ENCODE peak calls at places on chromosomes 13 and 19, in four cellular contexts. G is GM12878, M is K562, A is HepG2. F is an unnamed sample.

GRCh38 chr13:33554919-33555791 is 262.8 kb upstream of the RFC3 start:
- DNase-seq in G (no peak), A (no peak), M (no peak), F (no peak)

GRCh38 chr13:44364601-44365000 is 9.0 kb upstream of the SERP2 start:
- DNase-seq in A (peak), M (no peak), G (no peak), F (no peak)

GRCh38 chr13:94369862-94370491 is 109.5 kb downstream of the DCT start:
- DNase-seq in A (no peak), M (no peak), G (no peak), F (no peak)

GRCh38 chr13:112651750-112652511 is 37.9 kb upstream of the ATP11A start:
- DNase-seq in M (no peak), G (no peak), A (no peak), F (no peak)

GRCh38 chr13:45623516-45624090 is 8.1 kb upstream of the ERICH6B start:
- DNase-seq in A (peak), M (peak), G (peak), F (no peak)

GRCh38 chr13:110448677-110449076 is 112.8 kb downstream of the RAB20 start:
- DNase-seq in G (no peak), M (no peak), A (no peak), F (no peak)

GRCh38 chr19:21210037-21210621 is 68.3 kb downstream of the ZNF431 start:
- DNase-seq in A (peak), M (no peak), G (no peak), F (no peak)

GRCh38 chr13:110529522-110530311 is 31.8 kb downstream of the RAB20 start:
- DNase-seq in G (no peak), A (no peak), M (no peak), F (no peak)

GRCh38 chr13:113474179-113474578 is 16.3 kb downstream of the DCUN1D2 start:
- DNase-seq in M (no peak), G (no peak), A (no peak), F (no peak)

GRCh38 chr19:55390461-55390880 is 4.7 kb downstream of the RPL28 start:
- DNase-seq in A (no peak), G (no peak), M (peak), F (no peak)

GRCh38 chr19:16976471-16976870 is 50.1 kb downstream of the CPAMD8 start:
- DNase-seq in M (no peak), G (no peak), A (no peak), F (no peak)

GRCh38 chr13:50584856-50585580 is 258.5 kb downstream of the DLEU7 start:
- DNase-seq in A (no peak), M (no peak), G (no peak), F (no peak)

GRCh38 chr19:13850910-13851753 is 25.8 kb upstream of the NANOS3 start:
- DNase-seq in A (peak), M (peak), G (no peak), F (no peak)

GRCh38 chr19:30148039-30148438 is 206.0 kb downstream of the URI1 start:
- DNase-seq in M (no peak), G (no peak), A (peak), F (no peak)

GRCh38 chr19:30145467-30145866 is 203.4 kb downstream of the URI1 start:
- DNase-seq in G (no peak), A (no peak), M (no peak), F (no peak)

GRCh38 chr19:30144794-30145193 is 202.8 kb downstream of the URI1 start:
- DNase-seq in G (no peak), M (no peak), A (no peak), F (no peak)

GRCh38 chr19:30146346-30146745 is 204.3 kb downstream of the URI1 start:
- DNase-seq in G (no peak), M (no peak), A (no peak), F (no peak)

GRCh38 chr19:30144242-30144758 is 202.3 kb downstream of the URI1 start:
- DNase-seq in M (no peak), A (no peak), G (no peak), F (no peak)
- TF ChIP-seq CBFB in M (no peak), A (no peak), G (no peak), F (no peak)

GRCh38 chr19:46975918-46976782 is 43.5 kb upstream of the NPAS1 start:
- DNase-seq in G (no peak), M (no peak), A (peak), F (peak)
- TF ChIP-seq CBFB in G (no peak), M (no peak), A (no peak), F (no peak)

DNA sequence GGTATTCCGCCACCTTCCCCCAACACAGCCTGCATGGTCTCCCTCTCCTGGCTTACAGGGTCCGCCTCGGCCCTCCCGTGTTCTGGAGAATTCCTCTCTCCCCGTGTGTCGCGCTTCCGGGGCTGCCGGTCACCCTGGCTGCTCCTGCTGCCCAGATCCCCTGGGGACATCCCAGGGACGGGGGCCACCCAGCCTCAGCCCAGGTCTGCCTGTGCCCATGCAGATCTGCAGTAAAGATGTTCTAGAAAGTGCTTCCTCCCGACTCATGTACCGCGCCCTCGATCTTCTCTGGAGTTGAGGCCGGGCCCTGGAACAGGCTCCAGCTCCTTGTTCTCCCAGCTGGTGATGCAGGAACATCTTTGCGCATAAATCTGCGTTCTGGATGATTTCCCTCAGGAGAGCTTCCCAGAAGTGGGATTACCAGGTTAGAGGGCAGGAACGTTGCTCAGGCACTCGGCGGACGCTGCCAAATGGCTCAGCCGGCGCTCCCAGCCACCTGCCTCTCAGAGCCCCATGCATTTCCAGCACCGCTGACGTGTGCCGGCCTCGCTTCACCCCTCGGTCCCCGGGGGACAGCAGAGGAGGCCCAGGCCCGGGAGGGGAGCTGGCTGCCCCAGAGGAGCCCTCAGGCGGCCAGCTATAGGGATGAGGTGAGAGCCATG is 42.4 kb downstream of the CRTC1 start:
- DNase-seq in M (no peak), G (no peak), A (no peak), F (no peak)
- TF ChIP-seq CBFB in M (no peak), G (no peak), A (no peak), F (no peak)

DNA sequence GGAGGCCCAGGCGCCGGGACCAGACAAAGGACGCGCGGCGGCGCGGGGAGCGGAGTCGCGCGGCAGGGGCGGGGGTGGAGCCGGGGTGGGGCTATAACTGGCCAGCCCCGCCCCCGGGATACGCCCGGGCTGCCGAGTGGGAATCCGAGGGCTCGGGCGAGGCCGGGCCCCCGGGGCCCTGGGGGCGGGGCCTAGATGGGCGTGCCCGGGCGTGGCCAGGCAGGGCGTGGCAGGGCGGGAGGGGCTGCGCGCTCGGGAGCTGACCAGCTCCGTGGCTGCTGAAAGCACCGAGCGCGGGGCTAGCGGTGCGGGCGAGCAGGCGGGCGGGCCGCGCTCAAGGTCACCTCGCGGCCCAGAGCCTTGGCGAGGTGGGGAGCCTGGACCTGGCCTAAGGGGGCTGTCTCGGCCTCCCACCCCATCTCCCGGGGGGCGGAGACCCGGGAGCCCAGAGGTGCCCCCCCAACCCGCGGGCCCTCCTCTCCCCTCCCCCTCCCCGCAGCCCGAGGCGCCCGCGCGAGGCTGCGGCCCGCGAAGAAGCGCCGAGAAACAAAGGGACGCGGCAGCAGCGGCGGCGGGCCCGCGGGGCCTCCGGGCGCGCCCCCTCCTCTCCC is 1.3 kb downstream of the ELAVL3 start:
- DNase-seq in M (peak), G (no peak), A (peak), F (peak)
- TF ChIP-seq CBFB in M (no peak), G (no peak), A (no peak), F (no peak)

F was measured in WTC11.